ENCODE peak calls at places on chromosomes 1 and 21, in nine cellular contexts. L is stimulated activated CD8-positive, alpha-beta memory T cell treated with anti-CD3 and anti-CD28 coated beads, Interleukin-12 subunit alpha, Interleukin-12 subunit beta, amount 100 ng/mL, for 4 hours; V is GM10248; G is ELR; Y is OCI-LY7; X is fibroblast of lung; B is SJCRH30; P is activated T-cell treated with anti-CD3 and anti-CD28 coated beads for 24 hours; J is RPMI8226. I is an unnamed sample.

GRCh38 chr1:211643324-211644212 is 31.9 kb downstream of the NEK2 start:
- DNase-seq in L (no peak), B (peak; percentile 65), V (peak; percentile 19), Y (peak; percentile 20), J (peak; percentile 82), X (no peak), G (no peak), P (no peak), I (no peak)

GRCh38 chr1:219784660-219785391 is 143.5 kb downstream of the SLC30A10 start:
- DNase-seq in G (peak; percentile 30), Y (no peak), V (no peak), X (peak; percentile 88), J (no peak), L (no peak), P (no peak), B (no peak), I (no peak)

GRCh38 chr1:117686907-117687306 is 81.1 kb downstream of the TENT5C start:
- DNase-seq in G (peak; percentile 83), L (no peak), P (no peak), B (no peak), J (no peak), V (no peak), X (peak; percentile 48), Y (no peak), I (no peak)

GRCh38 chr1:233025566-233025965 is 75.2 kb downstream of the NTPCR start:
- DNase-seq in B (no peak), Y (no peak), L (no peak), J (no peak), P (no peak), G (peak; percentile 43), V (no peak), X (no peak), I (no peak)

GRCh38 chr1:158422215-158422614 is 3.8 kb downstream of the OR10K2 start:
- DNase-seq in J (no peak), G (no peak), Y (no peak), X (no peak), L (no peak), B (no peak), V (no peak), P (no peak), I (no peak)

GRCh38 chr1:183209533-183210158 is 23.6 kb downstream of the LAMC2 start:
- DNase-seq in L (no peak), V (peak; percentile 46), Y (no peak), B (no peak), X (peak; percentile 88), P (no peak), J (peak; percentile 17), G (peak; percentile 97), I (no peak)

GRCh38 chr1:53765656-53766055 is 26.7 kb upstream of the GLIS1 start:
- DNase-seq in V (no peak), L (no peak), Y (no peak), P (no peak), J (no peak), B (no peak), G (peak; percentile 82), X (peak; percentile 30), I (no peak)

GRCh38 chr1:23530089-23530749 is 814 bp downstream of the E2F2 start:
- DNase-seq in L (no peak), P (no peak), Y (peak; percentile 74), V (no peak), G (no peak), J (peak; percentile 74), B (no peak), X (no peak), I (no peak)

GRCh38 chr1:104932030-104932915 is 1182.6 kb downstream of the AMY1C start:
- DNase-seq in J (no peak), Y (peak; percentile 88), G (no peak), B (no peak), V (no peak), X (no peak), L (no peak), P (no peak), I (no peak)

GRCh38 chr1:160427625-160428024 is 27.3 kb downstream of the VANGL2 start:
- DNase-seq in Y (no peak), P (no peak), B (no peak), G (no peak), L (no peak), J (no peak), X (no peak), V (peak; percentile 8), I (no peak)

GRCh38 chr1:51697160-51697559 is 80.3 kb downstream of the OSBPL9 start:
- DNase-seq in V (no peak), B (no peak), G (no peak), J (no peak), Y (no peak), X (no peak), P (no peak), L (no peak), I (no peak)

GRCh38 chr1:231826566-231826965 is 200.0 kb downstream of the DISC1 start:
- DNase-seq in Y (no peak), P (no peak), X (no peak), V (no peak), J (no peak), G (no peak), L (no peak), B (no peak), I (no peak)

GRCh38 chr21:39660191-39660590 is 47.5 kb downstream of the B3GALT5 start:
- DNase-seq in B (peak; percentile 96), V (no peak), P (no peak), G (peak; percentile 33), L (no peak), J (no peak), Y (no peak), X (peak; percentile 75), I (no peak)